ENCODE peak calls at places on chromosome 15, in five cellular contexts. L is activated gamma-delta T cell treated with Interleukin-2 at 50 U/mL for 16 hours, Q is B cell, R is pancreas, J is EH. Y is an unnamed sample.
A peak's percentile ranks its signal among the peaks of the same experiment; 100 is the strongest.

GRCh38 chr15:25439456-25439836 is 622 bp upstream of the UBE3A start:
- DNase-seq in Q (peak; percentile 43), R (peak; percentile 62), L (no peak), J (no peak), Y (peak; percentile 22)

GRCh38 chr15:39511000-39511914 is 69.6 kb upstream of the THBS1 start:
- DNase-seq in L (no peak), J (peak; percentile 93), Q (no peak), R (no peak), Y (peak; percentile 39)

GRCh38 chr15:76310470-76311070 is 699 bp downstream of the ETFA start:
- DNase-seq in R (no peak), Q (no peak), L (no peak), J (peak; percentile 43), Y (no peak)

GRCh38 chr15:45134682-45135604 is 5.1 kb downstream of the DUOX1 start:
- DNase-seq in R (peak; percentile 49), L (no peak), Q (no peak), J (no peak), Y (no peak)

GRCh38 chr15:69131362-69132215 is 28.8 kb upstream of the GLCE start:
- DNase-seq in Q (no peak), R (no peak), L (no peak), J (no peak), Y (no peak)

GRCh38 chr15:45276851-45277250 is 24.8 kb downstream of the SLC28A2 start:
- DNase-seq in L (no peak), Q (no peak), R (no peak), J (peak; percentile 45), Y (peak; percentile 30)

GRCh38 chr15:43550527-43551363 is 33.3 kb downstream of the MAP1A start:
- DNase-seq in R (no peak), L (no peak), J (peak; percentile 79), Q (no peak), Y (no peak)

GRCh38 chr15:78224024-78224413 is 10.3 kb downstream of the ACSBG1 start:
- DNase-seq in L (no peak), J (no peak), R (no peak), Q (no peak), Y (no peak)

GRCh38 chr15:96804754-96805153 is 474.3 kb downstream of the NR2F2 start:
- DNase-seq in Q (no peak), L (no peak), J (no peak), R (no peak), Y (no peak)

GRCh38 chr15:38736686-38737085 is 172.1 kb upstream of the RASGRP1 start:
- DNase-seq in R (no peak), J (no peak), L (no peak), Q (no peak), Y (no peak)

GRCh38 chr15:66196565-66196964 is 57.0 kb downstream of the MEGF11 start:
- DNase-seq in R (no peak), L (no peak), J (no peak), Q (no peak), Y (peak; percentile 96)

GRCh38 chr15:57972801-57973311 is 92.7 kb downstream of the ALDH1A2 start:
- DNase-seq in Q (no peak), J (no peak), L (no peak), R (no peak), Y (no peak)

GRCh38 chr15:61660579-61660978 is 399.7 kb downstream of the VPS13C start:
- DNase-seq in L (no peak), Q (no peak), R (no peak), J (peak; percentile 33), Y (peak; percentile 32)

GRCh38 chr15:52124270-52124878 is 11.8 kb upstream of the BCL2L10 start:
- DNase-seq in R (peak; percentile 3), J (peak; percentile 71), Q (no peak), L (no peak), Y (peak; percentile 82)

GRCh38 chr15:32998979-32999677 is 195.4 kb downstream of the FMN1 start:
- DNase-seq in J (no peak), R (no peak), Q (no peak), L (no peak), Y (no peak)

GRCh38 chr15:26598704-26599103 is 174.2 kb downstream of the GABRB3 start:
- DNase-seq in J (no peak), L (no peak), Q (no peak), R (no peak), Y (no peak)

GRCh38 chr15:71532994-71533393 is 277.4 kb upstream of the NR2E3 start:
- DNase-seq in J (peak; percentile 48), L (no peak), Q (no peak), R (no peak), Y (no peak)

GRCh38 chr15:97653896-97654295 is 306.6 kb upstream of the ARRDC4 start:
- DNase-seq in J (no peak), L (no peak), Q (no peak), R (no peak), Y (no peak)

GRCh38 chr15:74983725-74984231 is 11.6 kb upstream of the SCAMP5 start:
- DNase-seq in Q (no peak), J (no peak), R (no peak), L (peak; percentile 8), Y (peak; percentile 31)

GRCh38 chr15:57505056-57505713 is 86.5 kb upstream of the MYZAP start:
- DNase-seq in J (peak; percentile 54), Q (no peak), L (no peak), R (peak; percentile 66), Y (peak; percentile 25)